ENCODE peak calls at places on chromosomes 11 and 22, in four cellular contexts. L is A549, V is suprapubic skin, B is HL-60. H is an unnamed sample.

GRCh38 chr22:36510966-36511881 is 4.4 kb upstream of the FOXRED2 start:
- DNase-seq in L (peak; percentile 55), V (no peak), B (peak; percentile 49), H (no peak)

GRCh38 chr11:2787816-2788750 is 88.3 kb upstream of the KCNQ1OT1 start:
- DNase-seq in L (no peak), V (peak; percentile 34), B (no peak), H (peak; percentile 55)

GRCh38 chr22:21867528-21868266 is at the start of gene MAPK1:
- DNase-seq in L (peak; percentile 86), V (peak; percentile 95), B (peak; percentile 92), H (peak; percentile 94)

GRCh38 chr22:20156611-20157415 is 6.0 kb upstream of the CCDC188 start:
- DNase-seq in L (peak; percentile 62), V (peak; percentile 93), B (peak; percentile 65), H (peak; percentile 93)

GRCh38 chr11:3226846-3227567 is 5.2 kb downstream of the MRGPRE start:
- DNase-seq in L (no peak), V (peak; percentile 55), B (peak; percentile 1), H (no peak)

GRCh38 chr11:73236879-73237278 is 18.8 kb downstream of the P2RY2 start:
- DNase-seq in L (peak; percentile 63), V (no peak), B (peak; percentile 72), H (no peak)

GRCh38 chr11:24163146-24163545 is 333.7 kb upstream of the LUZP2 start:
- DNase-seq in L (no peak), V (no peak), B (no peak), H (no peak)

GRCh38 chr22:44444341-44445306 is 53.4 kb downstream of the RTL6 start:
- DNase-seq in L (no peak), V (no peak), B (no peak), H (no peak)

GRCh38 chr11:5380740-5381342 is 2.8 kb upstream of the OR51M1 start:
- DNase-seq in L (peak; percentile 63), V (no peak), B (peak; percentile 41), H (no peak)

GRCh38 chr11:14413307-14414072 is 54.5 kb upstream of the RRAS2 start:
- DNase-seq in L (peak; percentile 20), V (peak; percentile 67), B (no peak), H (no peak)

GRCh38 chr22:27510024-27510423 is 291.5 kb downstream of the MN1 start:
- DNase-seq in L (no peak), V (no peak), B (no peak), H (no peak)

GRCh38 chr11:72045849-72046248 is 34.5 kb downstream of the NUMA1 start:
- DNase-seq in L (no peak), V (no peak), B (no peak), H (no peak)

GRCh38 chr11:93537022-93537421 is 6.2 kb downstream of the SMCO4 start:
- DNase-seq in L (no peak), V (no peak), B (no peak), H (no peak)

GRCh38 chr11:18332302-18332701 is 9.9 kb downstream of the GTF2H1 start:
- DNase-seq in L (no peak), V (no peak), B (no peak), H (no peak)

GRCh38 chr11:11622772-11623531 is 1.1 kb upstream of the GALNT18 start:
- DNase-seq in L (no peak), V (no peak), B (no peak), H (no peak)

GRCh38 chr11:11620251-11620965 is 1.4 kb downstream of the GALNT18 start:
- DNase-seq in L (peak; percentile 58), V (peak; percentile 67), B (no peak), H (peak; percentile 72)

GRCh38 chr11:11621881-11622706 is at the start of gene GALNT18:
- DNase-seq in L (peak; percentile 94), V (peak; percentile 89), B (peak; percentile 44), H (peak; percentile 94)

GRCh38 chr11:11620966-11621880 is 582 bp downstream of the GALNT18 start:
- DNase-seq in L (peak; percentile 32), V (no peak), B (no peak), H (no peak)

DNA sequence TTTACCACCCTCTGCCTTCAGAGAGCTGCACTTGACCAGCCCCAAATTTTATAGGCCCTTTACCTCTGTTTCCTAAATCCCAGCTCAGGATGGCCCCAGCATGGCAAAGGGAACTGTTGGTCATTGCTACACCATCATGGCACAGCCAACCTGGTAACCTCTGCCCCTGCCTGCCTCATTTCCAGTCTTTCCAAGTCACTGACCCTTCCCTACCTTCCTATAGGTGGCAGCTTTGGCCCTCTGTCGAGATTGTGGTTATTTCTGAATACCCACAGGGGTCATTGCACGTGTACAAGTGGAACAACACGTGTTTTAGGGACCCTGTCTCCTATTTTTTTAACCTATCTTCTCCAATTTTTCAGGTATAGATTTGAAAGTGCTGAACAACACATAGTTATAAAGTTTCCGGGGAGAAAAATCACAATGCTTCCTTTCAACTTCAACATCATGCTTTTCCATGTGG is 2.8 kb downstream of the GALNT18 start:
- DNase-seq in L (peak; percentile 44), V (no peak), B (no peak), H (no peak)
- TF ChIP-seq CTCF in L (peak; percentile 44), V (no peak), B (no peak), H (no peak)

DNA sequence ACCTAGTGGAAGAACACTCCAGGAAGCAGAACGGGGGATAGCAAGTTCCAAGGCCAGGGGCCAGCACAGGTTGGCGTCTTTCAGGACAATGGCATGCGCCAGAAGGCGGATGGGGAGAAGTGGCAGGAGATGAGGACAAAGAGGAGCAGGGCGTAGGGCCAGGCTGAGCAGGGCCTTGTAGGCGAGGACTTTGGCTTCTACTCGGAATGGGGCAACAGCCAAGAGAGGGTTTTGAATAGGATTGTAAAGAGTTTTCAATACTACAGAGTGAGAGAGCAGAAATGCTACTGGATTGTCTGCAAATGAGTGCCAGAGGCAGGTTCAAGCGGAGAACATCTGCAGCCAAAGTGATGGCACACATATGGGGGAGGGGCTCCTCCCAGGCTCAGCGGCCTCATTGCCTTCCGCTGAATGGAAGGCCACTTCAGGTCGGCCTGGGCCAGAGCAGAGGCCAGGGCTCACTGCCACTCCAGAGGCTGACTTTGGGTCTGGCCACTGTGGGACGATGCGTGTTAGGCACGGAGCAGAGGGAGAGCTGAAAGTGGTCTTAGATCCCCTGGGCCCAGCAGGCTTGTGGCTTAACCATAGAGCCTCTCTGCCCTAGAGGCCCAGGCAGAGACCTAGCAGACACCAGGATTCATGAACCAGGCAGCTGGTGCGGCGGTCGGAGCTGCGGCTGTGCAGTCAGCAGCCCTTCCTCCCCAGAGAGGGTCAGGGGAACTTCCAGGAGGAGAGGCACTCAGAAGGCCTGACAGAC is 118.2 kb downstream of the DSCAML1 start:
- DNase-seq in L (no peak), V (no peak), B (no peak), H (no peak)
- TF ChIP-seq CTCF in L (no peak), V (no peak), B (no peak), H (no peak)

DNA sequence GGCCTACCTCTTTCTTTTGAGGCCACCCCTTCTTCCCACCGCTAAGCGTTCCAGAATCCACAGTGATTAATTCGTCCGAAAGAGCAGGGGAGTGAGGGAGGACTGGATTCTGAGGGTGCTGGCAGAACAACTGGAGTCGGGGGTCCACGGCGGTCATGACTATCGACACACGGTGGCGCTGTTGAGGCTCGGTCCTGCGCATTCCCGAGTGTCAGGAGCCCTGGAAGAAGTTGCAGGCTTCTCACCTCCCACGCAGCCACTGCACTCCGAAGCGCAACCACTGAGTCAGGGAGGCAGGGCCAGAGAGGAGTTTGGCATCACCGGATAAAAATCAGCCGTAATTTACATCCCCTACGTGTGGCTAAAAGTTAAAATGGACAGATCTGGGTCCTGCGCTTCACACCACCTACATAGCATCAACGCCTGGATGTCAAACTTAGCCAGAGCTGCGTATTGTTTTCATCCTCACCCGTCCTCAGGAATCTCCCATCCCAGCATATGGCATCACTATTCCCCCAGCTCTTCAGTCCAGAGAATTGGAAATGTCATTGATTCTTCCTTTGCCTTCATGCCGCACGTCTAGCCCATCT is 10.7 kb upstream of the CTSF start:
- DNase-seq in L (peak; percentile 62), V (peak; percentile 87), B (peak; percentile 60), H (peak; percentile 84)
- TF ChIP-seq CTCF in L (peak; percentile 69), V (peak; percentile 81), B (peak; percentile 75), H (peak; percentile 91)

GRCh38 chr11:359181-359714 is 10.1 kb upstream of the B4GALNT4 start:
- DNase-seq in L (no peak), V (no peak), B (no peak), H (no peak)

GRCh38 chr11:358129-358805 is 11.0 kb upstream of the B4GALNT4 start:
- DNase-seq in L (no peak), V (no peak), B (no peak), H (no peak)

GRCh38 chr11:355581-356458 is 13.5 kb upstream of the B4GALNT4 start:
- DNase-seq in L (peak; percentile 92), V (peak; percentile 96), B (peak; percentile 13), H (peak; percentile 86)

GRCh38 chr11:357582-357981 is 11.7 kb upstream of the B4GALNT4 start:
- DNase-seq in L (no peak), V (no peak), B (no peak), H (no peak)

DNA sequence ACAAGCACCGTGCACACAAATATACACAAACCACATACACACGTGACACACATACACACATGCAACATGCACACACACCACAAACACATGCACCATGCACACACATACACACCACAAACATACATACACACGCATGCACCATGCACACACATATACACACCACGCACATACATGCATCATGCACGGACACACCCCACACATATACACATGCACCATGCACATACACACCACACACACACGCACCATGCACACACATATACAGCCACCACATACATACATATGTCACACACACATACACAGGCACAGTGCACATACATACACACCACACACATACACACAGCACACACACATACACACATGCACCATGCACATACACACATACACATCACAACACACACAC is 12.7 kb upstream of the B4GALNT4 start:
- DNase-seq in L (no peak), V (no peak), B (no peak), H (no peak)
- TF ChIP-seq CTCF in L (no peak), V (no peak), B (no peak), H (no peak)